ENCODE peak calls at places on chromosomes 16 and 17, in four cellular contexts. One of them, this sample, is unnamed.
A peak's percentile ranks its signal among the peaks of the same experiment; 100 is the strongest.

GRCh38 chr16:27843800-27844199 is 219.7 kb downstream of the GSG1L start:
- DNase-seq in sigmoid colon: no peak
- DNase-seq in stomach: no peak
- DNase-seq in prostate gland: no peak
- DNase-seq in this sample: peak; percentile 12

GRCh38 chr16:53056528-53056881 is 1.7 kb downstream of the CHD9 start:
- DNase-seq in sigmoid colon: peak; percentile 62
- DNase-seq in stomach: no peak
- DNase-seq in prostate gland: no peak
- DNase-seq in this sample: no peak

GRCh38 chr17:70739046-70739445 is 569.7 kb downstream of the KCNJ2 start:
- DNase-seq in sigmoid colon: no peak
- DNase-seq in stomach: no peak
- DNase-seq in prostate gland: no peak
- DNase-seq in this sample: no peak

GRCh38 chr17:79115487-79115886 is 40.9 kb downstream of the ENGASE start:
- DNase-seq in sigmoid colon: no peak
- DNase-seq in stomach: no peak
- DNase-seq in prostate gland: no peak
- DNase-seq in this sample: no peak

GRCh38 chr16:23521037-23521743 is 10.9 kb upstream of the GGA2 start:
- DNase-seq in sigmoid colon: no peak
- DNase-seq in stomach: no peak
- DNase-seq in prostate gland: no peak
- DNase-seq in this sample: no peak

GRCh38 chr16:11481987-11482386 is 104.7 kb downstream of the LITAF start:
- DNase-seq in sigmoid colon: no peak
- DNase-seq in stomach: no peak
- DNase-seq in prostate gland: no peak
- DNase-seq in this sample: no peak

GRCh38 chr17:1515640-1516402 is 591 bp downstream of the INPP5K start:
- DNase-seq in sigmoid colon: peak; percentile 85
- DNase-seq in stomach: peak; percentile 64
- DNase-seq in prostate gland: peak; percentile 69
- DNase-seq in this sample: no peak

GRCh38 chr16:53711390-53711789 is 7.4 kb downstream of the FTO start:
- DNase-seq in sigmoid colon: no peak
- DNase-seq in stomach: no peak
- DNase-seq in prostate gland: no peak
- DNase-seq in this sample: no peak

GRCh38 chr17:48375356-48375755 is 54.7 kb downstream of the SKAP1 start:
- DNase-seq in sigmoid colon: no peak
- DNase-seq in stomach: no peak
- DNase-seq in prostate gland: no peak
- DNase-seq in this sample: no peak

GRCh38 chr16:50644730-50645129 is 36.4 kb downstream of the SNX20 start:
- DNase-seq in sigmoid colon: no peak
- DNase-seq in stomach: peak; percentile 31
- DNase-seq in prostate gland: no peak
- DNase-seq in this sample: no peak

GRCh38 chr17:59300941-59301340 is 30.5 kb upstream of the YPEL2 start:
- DNase-seq in sigmoid colon: no peak
- DNase-seq in stomach: no peak
- DNase-seq in prostate gland: no peak
- DNase-seq in this sample: no peak

GRCh38 chr16:76123966-76124365 is 153.2 kb upstream of the CNTNAP4 start:
- DNase-seq in sigmoid colon: no peak
- DNase-seq in stomach: no peak
- DNase-seq in prostate gland: no peak
- DNase-seq in this sample: no peak

GRCh38 chr17:45102856-45103255 is 29.5 kb downstream of the PLCD3 start:
- DNase-seq in sigmoid colon: no peak
- DNase-seq in stomach: no peak
- DNase-seq in prostate gland: no peak
- DNase-seq in this sample: no peak

GRCh38 chr16:29290631-29291247 is 115.8 kb downstream of the NPIPB11 start:
- DNase-seq in sigmoid colon: peak; percentile 98
- DNase-seq in stomach: peak; percentile 95
- DNase-seq in prostate gland: peak; percentile 93
- DNase-seq in this sample: peak; percentile 98
- TF ChIP-seq POLR2AphosphoS5 in sigmoid colon: peak; percentile 39
- TF ChIP-seq POLR2AphosphoS5 in stomach: peak; percentile 74
- TF ChIP-seq POLR2AphosphoS5 in prostate gland: peak; percentile 91
- TF ChIP-seq POLR2AphosphoS5 in this sample: no peak

DNA sequence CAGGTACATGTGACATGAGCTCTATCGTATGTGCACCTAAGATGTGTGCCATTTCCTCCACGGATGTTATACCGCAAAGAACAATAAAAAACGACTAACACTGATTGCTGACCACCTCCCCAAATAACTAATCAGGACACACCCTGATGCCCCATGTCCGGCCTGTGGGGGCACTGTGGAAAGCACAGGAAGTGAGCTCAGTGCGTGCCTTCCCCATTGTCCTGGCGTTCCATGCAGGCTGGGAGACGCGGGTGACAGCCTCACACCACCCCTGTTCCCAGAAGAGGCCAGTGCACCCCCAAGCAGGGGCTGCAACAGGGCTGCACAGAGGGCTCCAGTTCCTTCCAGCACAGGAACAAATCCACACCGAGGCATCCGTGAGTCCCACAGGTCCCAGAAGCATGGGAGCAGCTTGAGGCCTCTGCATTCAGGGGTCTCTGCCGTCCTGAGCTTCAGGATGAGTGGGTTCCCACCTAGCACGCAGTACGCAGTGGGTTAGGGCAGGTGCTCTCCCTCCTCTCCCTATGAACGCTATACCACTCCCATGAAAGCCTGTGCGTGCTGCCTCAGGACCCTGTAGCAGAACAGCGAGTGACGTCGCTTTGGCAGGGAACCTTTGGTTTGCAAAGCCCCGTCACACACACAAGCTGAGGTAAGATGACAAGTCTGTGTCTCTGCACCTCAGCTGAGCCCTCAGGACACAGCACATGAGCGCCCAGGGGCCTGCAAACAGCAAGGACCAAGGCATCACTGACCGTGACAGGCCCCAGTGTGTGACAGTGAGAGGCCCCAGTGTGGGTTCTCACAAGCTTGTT is 117.7 kb downstream of the ZNF778 start:
- DNase-seq in sigmoid colon: no peak
- DNase-seq in stomach: no peak
- DNase-seq in prostate gland: no peak
- DNase-seq in this sample: no peak
- TF ChIP-seq CTCF in sigmoid colon: no peak
- TF ChIP-seq CTCF in stomach: no peak
- TF ChIP-seq CTCF in prostate gland: no peak
- TF ChIP-seq CTCF in this sample: no peak

GRCh38 chr16:28863929-28864886 is 565 bp downstream of the SH2B1 start:
- DNase-seq in sigmoid colon: peak; percentile 78
- DNase-seq in stomach: no peak
- DNase-seq in prostate gland: no peak
- DNase-seq in this sample: no peak
- H3K4me1 ChIP-seq in sigmoid colon: peaks cover 31% of the 10 kb centered on the region
- H3K4me1 ChIP-seq in stomach: peaks cover 37% of the 10 kb centered on the region
- H3K4me1 ChIP-seq in prostate gland: no peaks in the 10 kb centered on the region
- H3K4me1 ChIP-seq in this sample: peaks cover 30% of the 10 kb centered on the region

GRCh38 chr17:6444573-6445335 is 499 bp downstream of the PIMREG start:
- DNase-seq in sigmoid colon: no peak
- DNase-seq in stomach: no peak
- DNase-seq in prostate gland: no peak
- DNase-seq in this sample: no peak

GRCh38 chr17:6446516-6447100 is 2.4 kb downstream of the PIMREG start:
- DNase-seq in sigmoid colon: no peak
- DNase-seq in stomach: no peak
- DNase-seq in prostate gland: no peak
- DNase-seq in this sample: no peak

GRCh38 chr17:6439951-6440350 is 4.3 kb upstream of the PIMREG start:
- DNase-seq in sigmoid colon: no peak
- DNase-seq in stomach: no peak
- DNase-seq in prostate gland: no peak
- DNase-seq in this sample: no peak

GRCh38 chr17:6442775-6443174 is 1.5 kb upstream of the PIMREG start:
- DNase-seq in sigmoid colon: no peak
- DNase-seq in stomach: no peak
- DNase-seq in prostate gland: no peak
- DNase-seq in this sample: no peak

GRCh38 chr17:6443692-6444572 is at the start of gene PIMREG:
- DNase-seq in sigmoid colon: peak; percentile 95
- DNase-seq in stomach: peak; percentile 94
- DNase-seq in prostate gland: peak; percentile 92
- DNase-seq in this sample: peak; percentile 98
- TF ChIP-seq POLR2AphosphoS5 in sigmoid colon: no peak
- TF ChIP-seq POLR2AphosphoS5 in stomach: no peak
- TF ChIP-seq POLR2AphosphoS5 in prostate gland: peak; percentile 21
- TF ChIP-seq POLR2AphosphoS5 in this sample: no peak

DNA sequence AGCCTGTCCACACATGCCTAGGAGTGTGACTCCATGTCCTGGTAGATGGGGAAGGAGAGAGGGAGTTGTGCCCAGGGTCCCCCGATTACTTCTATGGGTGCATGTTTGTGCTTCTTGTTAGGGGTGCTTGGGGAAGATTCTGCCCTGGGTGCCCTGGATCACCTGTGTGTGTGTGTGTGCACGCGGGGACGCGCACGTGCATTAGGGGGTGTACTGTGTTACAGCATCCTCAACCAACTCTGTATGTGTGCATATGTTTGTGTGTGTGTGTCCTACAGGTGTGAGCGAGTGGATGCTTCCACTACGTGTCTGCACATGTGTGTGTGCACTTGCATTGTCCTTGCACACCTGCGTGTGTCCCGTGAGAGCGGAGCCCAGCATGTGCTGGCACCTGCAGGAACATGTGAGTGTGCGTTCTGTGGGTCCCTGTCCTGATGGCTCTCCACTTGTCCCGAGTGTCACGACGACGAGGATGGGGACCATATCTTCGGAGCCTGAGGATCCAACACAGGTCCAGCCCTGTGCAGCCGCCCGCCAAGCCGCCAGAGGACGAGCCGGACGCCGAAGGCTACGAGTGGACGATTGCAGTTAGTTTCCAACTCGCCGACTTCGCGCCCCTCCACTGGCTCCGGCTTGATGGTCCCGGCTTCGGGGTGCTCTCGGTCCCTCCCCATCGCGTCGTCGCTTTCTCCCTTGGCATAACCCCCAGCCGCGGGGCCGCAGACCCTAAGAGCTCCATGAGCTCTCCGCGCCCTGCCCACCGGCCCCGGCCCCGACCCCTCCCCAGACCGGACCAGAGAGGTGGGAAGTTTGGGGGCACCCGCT is 6.0 kb upstream of the TBC1D3B start:
- DNase-seq in sigmoid colon: no peak
- DNase-seq in stomach: no peak
- DNase-seq in prostate gland: peak; percentile 17
- DNase-seq in this sample: no peak
- TF ChIP-seq CTCF in sigmoid colon: no peak
- TF ChIP-seq CTCF in stomach: no peak
- TF ChIP-seq CTCF in prostate gland: no peak
- TF ChIP-seq CTCF in this sample: no peak